ENCODE peak calls at places on chromosomes 5 and 9, in seven cellular contexts. A is neural progenitor cell; N is stimulated activated CD8-positive, alpha-beta memory T cell treated with anti-CD3 and anti-CD28 coated beads, Interleukin-4, amount 100 ng/mL, for 48 hours; B is GDM1; M is ELR; O is prostate gland; K is Ammon's horn. V is an unnamed sample.

GRCh38 chr5:150253416-150254208 is 36.0 kb downstream of the CAMK2A start:
- DNase-seq in A (no peak), N (no peak), B (no peak), M (no peak), O (no peak), K (no peak), V (no peak)

GRCh38 chr5:180287868-180288267 is 4.0 kb downstream of the MAPK9 start:
- DNase-seq in A (no peak), N (no peak), B (no peak), M (no peak), O (no peak), K (no peak), V (no peak)

GRCh38 chr5:135341021-135341666 is 57.9 kb downstream of the MACROH2A1 start:
- DNase-seq in A (no peak), N (no peak), B (no peak), M (no peak), O (no peak), K (no peak), V (no peak)

GRCh38 chr9:130738281-130738680 is 44.7 kb downstream of the EXOSC2 start:
- DNase-seq in A (no peak), N (no peak), B (no peak), M (no peak), O (no peak), K (no peak), V (no peak)

GRCh38 chr5:124963236-124963929 is 216.9 kb upstream of the ZNF608 start:
- DNase-seq in A (peak; percentile 54), N (no peak), B (no peak), M (peak; percentile 76), O (no peak), K (no peak), V (peak; percentile 38)

GRCh38 chr5:14472986-14473567 is 108.5 kb upstream of the OTULINL start:
- DNase-seq in A (peak; percentile 64), N (no peak), B (no peak), M (no peak), O (no peak), K (no peak), V (no peak)

GRCh38 chr5:39080597-39081204 is 6.5 kb upstream of the RICTOR start:
- DNase-seq in A (peak; percentile 63), N (peak; percentile 42), B (peak; percentile 28), M (peak; percentile 72), O (peak; percentile 15), K (peak; percentile 85), V (peak; percentile 53)

GRCh38 chr5:1409386-1410110 is 35.7 kb downstream of the SLC6A3 start:
- DNase-seq in A (peak; percentile 83), N (peak; percentile 33), B (no peak), M (peak; percentile 7), O (no peak), K (no peak), V (peak; percentile 42)

GRCh38 chr9:13971910-13972655 is 341.9 kb downstream of the NFIB start:
- DNase-seq in A (no peak), N (no peak), B (no peak), M (no peak), O (no peak), K (peak; percentile 12), V (no peak)